ENCODE peak calls at places on chromosome 11, in nine cellular contexts. C is NCI-H1436 treated with DMSO at 0.1 percent for 48 hours; G is stimulated activated CD8-positive, alpha-beta memory T cell treated with anti-CD3 and anti-CD28 coated beads, Interleukin-2, amount 100 ng/mL, for 48 hours; E is cardiac fibroblast; Y is HT-29; W is stimulated activated naive CD4-positive, alpha-beta T cell treated with Interleukin-2 at 50 U/mL for 16 hours; A is GM12892; B is T follicular helper cell; F is iris pigment epithelial cell. R is an unnamed sample.

GRCh38 chr11:130247289-130247688 is 67.4 kb downstream of the ZBTB44 start:
- DNase-seq in G (no peak), B (no peak), Y (no peak), F (no peak), A (no peak), W (no peak), C (no peak), E (no peak), R (no peak)

GRCh38 chr11:66568124-66568916 is at the start of gene CTSF:
- DNase-seq in W (peak; percentile 62), C (no peak), B (peak; percentile 56), G (peak; percentile 63), Y (no peak), A (peak; percentile 78), F (peak; percentile 71), E (peak; percentile 74), R (peak; percentile 72)

GRCh38 chr11:67345949-67346819 is 7.2 kb downstream of the POLD4 start:
- DNase-seq in W (no peak), E (peak; percentile 82), A (no peak), C (no peak), F (peak; percentile 50), G (no peak), Y (peak; percentile 96), B (no peak), R (no peak)

GRCh38 chr11:72410956-72411355 is 23.4 kb downstream of the CLPB start:
- DNase-seq in E (no peak), F (no peak), W (no peak), C (no peak), B (no peak), G (no peak), Y (no peak), A (no peak), R (no peak)

GRCh38 chr11:69842746-69843528 is 23.7 kb upstream of the FGF3 start:
- DNase-seq in C (no peak), F (no peak), E (no peak), W (no peak), B (no peak), G (no peak), A (no peak), Y (no peak), R (no peak)

GRCh38 chr11:118649941-118650340 is 29.5 kb downstream of the TREH start:
- DNase-seq in E (no peak), F (no peak), W (no peak), A (no peak), B (no peak), C (no peak), G (no peak), Y (no peak), R (no peak)

GRCh38 chr11:120513436-120514315 is 2.1 kb downstream of the GRIK4 start:
- DNase-seq in A (no peak), B (no peak), W (no peak), G (no peak), F (no peak), E (no peak), Y (no peak), C (no peak), R (no peak)

GRCh38 chr11:24819863-24820434 is 323.1 kb downstream of the LUZP2 start:
- DNase-seq in G (no peak), B (no peak), F (no peak), Y (no peak), C (no peak), A (no peak), W (no peak), E (no peak), R (no peak)

GRCh38 chr11:14029971-14030531 is 67.5 kb downstream of the SPON1 start:
- DNase-seq in F (peak; percentile 47), A (no peak), E (peak; percentile 31), W (no peak), C (no peak), G (no peak), Y (peak; percentile 53), B (no peak), R (no peak)

GRCh38 chr11:34243620-34244493 is 114.0 kb downstream of the ABTB2 start:
- DNase-seq in Y (peak; percentile 84), G (peak; percentile 38), E (peak; percentile 78), W (peak; percentile 31), B (no peak), C (no peak), F (peak; percentile 90), A (no peak), R (no peak)

GRCh38 chr11:132114185-132114584 is 743.8 kb downstream of the NTM start:
- DNase-seq in B (no peak), Y (peak; percentile 57), C (no peak), G (no peak), F (no peak), E (peak; percentile 48), A (no peak), W (no peak), R (no peak)

GRCh38 chr11:128226106-128226716 is 361.1 kb downstream of the ETS1 start:
- DNase-seq in E (no peak), F (no peak), W (peak; percentile 42), Y (no peak), B (no peak), C (no peak), A (no peak), G (peak; percentile 40), R (no peak)

GRCh38 chr11:66020618-66021357 is 5.5 kb downstream of the CATSPER1 start:
- DNase-seq in F (peak; percentile 64), A (no peak), B (no peak), G (peak; percentile 10), W (no peak), C (no peak), E (peak; percentile 74), Y (peak; percentile 70), R (no peak)

GRCh38 chr11:92867913-92868619 is 101.4 kb upstream of the MTNR1B start:
- DNase-seq in W (no peak), B (no peak), F (no peak), Y (no peak), E (no peak), C (peak; percentile 97), G (no peak), A (no peak), R (no peak)

GRCh38 chr11:59668188-59668949 is 468 bp downstream of the PATL1 start:
- DNase-seq in A (peak; percentile 54), C (no peak), W (peak; percentile 81), B (peak; percentile 47), F (peak; percentile 56), Y (peak; percentile 53), G (peak; percentile 62), E (peak; percentile 56), R (peak; percentile 39)

GRCh38 chr11:64742940-64743590 is 877 bp downstream of the RASGRP2 start:
- DNase-seq in W (peak; percentile 60), Y (peak; percentile 58), E (peak; percentile 31), B (peak; percentile 62), A (peak; percentile 96), F (peak; percentile 30), C (no peak), G (peak; percentile 68), R (peak; percentile 26)

GRCh38 chr11:103851166-103851651 is 185.2 kb upstream of the DDI1 start:
- DNase-seq in Y (no peak), G (no peak), W (no peak), A (no peak), F (peak; percentile 90), B (no peak), E (peak; percentile 13), C (no peak), R (no peak)

GRCh38 chr11:58615556-58615955 is 6.9 kb upstream of the CNTF start:
- DNase-seq in Y (no peak), F (no peak), A (no peak), E (no peak), W (no peak), C (no peak), G (no peak), B (no peak), R (no peak)

GRCh38 chr11:24496728-24497396 is at the start of gene LUZP2:
- DNase-seq in B (no peak), F (peak; percentile 36), W (no peak), A (no peak), Y (no peak), E (peak; percentile 18), C (no peak), G (no peak), R (peak; percentile 88)

GRCh38 chr11:117663389-117663788 is 133.6 kb downstream of the DSCAML1 start:
- DNase-seq in F (no peak), G (no peak), W (no peak), B (no peak), C (no peak), Y (no peak), A (no peak), E (no peak), R (no peak)

GRCh38 chr11:105081412-105082150 is 36.4 kb upstream of the CARD16 start:
- DNase-seq in G (no peak), A (no peak), E (no peak), W (no peak), Y (no peak), B (no peak), C (no peak), F (no peak), R (no peak)

GRCh38 chr11:94888204-94888603 is 85.2 kb downstream of the CWC15 start:
- DNase-seq in A (no peak), F (no peak), B (no peak), E (no peak), Y (no peak), G (no peak), C (no peak), W (no peak), R (no peak)

GRCh38 chr11:75513250-75513649 is 12.5 kb downstream of the GDPD5 start:
- DNase-seq in Y (no peak), B (no peak), C (no peak), F (peak; percentile 83), E (peak; percentile 78), W (no peak), G (no peak), A (no peak), R (no peak)

GRCh38 chr11:115707180-115707905 is 203.1 kb upstream of the CADM1 start:
- DNase-seq in W (no peak), F (peak; percentile 6), Y (no peak), B (no peak), E (no peak), G (no peak), C (no peak), A (no peak), R (no peak)

GRCh38 chr11:16352707-16353106 is 3.6 kb downstream of the SOX6 start:
- DNase-seq in Y (no peak), C (no peak), A (no peak), F (no peak), W (no peak), G (no peak), B (no peak), E (no peak), R (no peak)

GRCh38 chr11:83159901-83160865 is 3.3 kb downstream of the PCF11 start:
- DNase-seq in W (no peak), C (no peak), G (no peak), F (peak; percentile 47), Y (peak; percentile 76), A (no peak), E (peak; percentile 67), B (no peak), R (no peak)

GRCh38 chr11:44755553-44756505 is 29.1 kb downstream of the TSPAN18 start:
- DNase-seq in W (no peak), E (peak; percentile 21), G (no peak), B (no peak), C (no peak), Y (no peak), A (no peak), F (no peak), R (no peak)